ENCODE peak calls at places on chromosomes 5 and 9, in four cellular contexts. Q, X, N and F are unnamed samples.

GRCh38 chr5:120366047-120366446 is 98.1 kb upstream of the PRR16 start:
- DNase-seq in Q (no peak), X (peak), N (no peak), F (no peak)

GRCh38 chr9:6433405-6433804 is 20.4 kb downstream of the UHRF2 start:
- DNase-seq in Q (no peak), X (peak), N (no peak), F (no peak)

GRCh38 chr5:148875205-148875875 is 48.9 kb downstream of the ADRB2 start:
- DNase-seq in Q (no peak), X (peak), N (no peak), F (no peak)

GRCh38 chr5:137310051-137310730 is 188.9 kb downstream of the SPOCK1 start:
- DNase-seq in Q (no peak), X (peak), N (no peak), F (no peak)

GRCh38 chr5:142829821-142830220 is 59.6 kb downstream of the ARHGAP26 start:
- DNase-seq in Q (no peak), X (peak), N (no peak), F (no peak)

GRCh38 chr5:138402640-138403039 is 36.2 kb upstream of the REEP2 start:
- DNase-seq in Q (peak), X (no peak), N (no peak), F (no peak)

GRCh38 chr9:111000202-111000601 is 38.1 kb downstream of the LPAR1 start:
- DNase-seq in Q (no peak), X (no peak), N (no peak), F (no peak)

GRCh38 chr5:43602456-43602817 is 543 bp upstream of the NNT start:
- DNase-seq in Q (peak), X (peak), N (peak), F (no peak)

GRCh38 chr5:68932830-68933434 is 160.9 kb upstream of the SLC30A5 start:
- DNase-seq in Q (peak), X (no peak), N (no peak), F (no peak)

GRCh38 chr9:109381011-109381729 is 60.3 kb upstream of the EPB41L4B start:
- DNase-seq in Q (no peak), X (peak), N (no peak), F (no peak)

GRCh38 chr9:107127608-107128007 is 155.5 kb upstream of the RAD23B start:
- DNase-seq in Q (no peak), X (peak), N (no peak), F (no peak)

GRCh38 chr9:124022201-124023121 is 10.9 kb downstream of the LHX2 start:
- DNase-seq in Q (no peak), X (no peak), N (no peak), F (no peak)

GRCh38 chr9:35680331-35681105 is 6.8 kb downstream of the CA9 start:
- DNase-seq in Q (no peak), X (peak), N (no peak), F (no peak)

GRCh38 chr5:150075233-150075632 is 11.1 kb downstream of the CSF1R start:
- DNase-seq in Q (no peak), X (no peak), N (no peak), F (no peak)

GRCh38 chr5:150311015-150311692 is 8.4 kb upstream of the ARSI start:
- DNase-seq in Q (no peak), X (no peak), N (no peak), F (no peak)

GRCh38 chr5:74865799-74866652 is at the start of gene FAM169A:
- DNase-seq in Q (peak), X (peak), N (no peak), F (peak)

GRCh38 chr5:165157209-165157608 is 1651.8 kb downstream of the MAT2B start:
- DNase-seq in Q (no peak), X (no peak), N (no peak), F (no peak)

GRCh38 chr9:15572200-15572599 is 19.4 kb downstream of the CCDC171 start:
- DNase-seq in Q (no peak), X (no peak), N (no peak), F (no peak)

GRCh38 chr5:169945831-169946261 is 34.4 kb downstream of the INSYN2B start:
- DNase-seq in Q (no peak), X (peak), N (no peak), F (no peak)

GRCh38 chr9:26723486-26723885 is 169.1 kb downstream of the CAAP1 start:
- DNase-seq in Q (peak), X (peak), N (no peak), F (no peak)

GRCh38 chr9:69718218-69718617 is 41.6 kb downstream of the PTAR1 start:
- DNase-seq in Q (no peak), X (no peak), N (no peak), F (no peak)

GRCh38 chr5:106962464-106963230 is 708.1 kb downstream of the EFNA5 start:
- DNase-seq in Q (no peak), X (no peak), N (no peak), F (no peak)

GRCh38 chr9:86500667-86501435 is 146.6 kb upstream of the TUT7 start:
- DNase-seq in Q (no peak), X (peak), N (peak), F (no peak)